ENCODE peak calls at places on chromosomes 13 and 19, in four cellular contexts. C is brain microvascular endothelial cell, J is right cardiac atrium, Q is T-helper 9 cell. F is an unnamed sample.

GRCh38 chr19:17888260-17888659 is 16.5 kb downstream of the SLC5A5 start:
- DNase-seq in C (no peak), Q (no peak), J (no peak), F (no peak)

GRCh38 chr19:3682286-3682685 is 18.0 kb downstream of the PIP5K1C start:
- DNase-seq in Q (no peak), C (no peak), J (no peak), F (no peak)

GRCh38 chr13:46149272-46150133 is 32.5 kb downstream of the LCP1 start:
- DNase-seq in Q (no peak), C (peak), J (no peak), F (no peak)

GRCh38 chr19:49861541-49862410 is 5.6 kb downstream of the PNKP start:
- DNase-seq in Q (no peak), J (peak), C (no peak), F (no peak)

GRCh38 chr19:29260477-29261317 is 47.7 kb upstream of the UQCRFS1 start:
- DNase-seq in J (no peak), Q (no peak), C (no peak), F (no peak)

GRCh38 chr13:79307433-79307861 is 98.6 kb downstream of the RBM26 start:
- DNase-seq in J (no peak), C (no peak), Q (no peak), F (no peak)

GRCh38 chr19:11931051-11931450 is 6.1 kb downstream of the ZNF700 start:
- DNase-seq in Q (no peak), C (peak), J (no peak), F (no peak)

GRCh38 chr19:33752018-33752790 is 44.5 kb upstream of the KCTD15 start:
- DNase-seq in Q (no peak), C (no peak), J (no peak), F (no peak)

GRCh38 chr13:26985285-26985878 is 186.2 kb downstream of the USP12 start:
- DNase-seq in C (peak), Q (peak), J (no peak), F (peak)

GRCh38 chr19:41335467-41335866 is 18.3 kb downstream of the TGFB1 start:
- DNase-seq in J (no peak), Q (no peak), C (no peak), F (no peak)

GRCh38 chr19:58575183-58576041 is 2.3 kb upstream of the MZF1 start:
- DNase-seq in Q (peak), C (peak), J (peak), F (peak)

GRCh38 chr13:71772376-71772775 is 94.6 kb downstream of the DACH1 start:
- DNase-seq in C (no peak), J (no peak), Q (no peak), F (no peak)

GRCh38 chr13:110572778-110573118 is 11.2 kb upstream of the RAB20 start:
- DNase-seq in Q (no peak), C (no peak), J (no peak), F (no peak)

GRCh38 chr13:20124303-20124702 is 36.5 kb downstream of the GJA3 start:
- DNase-seq in J (no peak), Q (no peak), C (no peak), F (no peak)

GRCh38 chr13:34361528-34361927 is 543.6 kb downstream of the RFC3 start:
- DNase-seq in J (no peak), C (no peak), Q (no peak), F (no peak)

F was measured in effector memory CD4-positive, alpha-beta T cell.